ENCODE peak calls at places on chromosome 11, in five cellular contexts. A is activated CD4-positive, alpha-beta T cell treated with anti-CD3 and anti-CD28 coated beads, Interleukin-2, amount 50 U/mL, for 1 hour; W is NT2/D1; G is stimulated activated CD4-positive, alpha-beta T cell treated with anti-CD3 and anti-CD28 coated beads, Interleukin-12 subunit alpha, Interleukin-12 subunit beta, amount 100 ng/mL, for 24 hours; Y is activated naive CD4-positive, alpha-beta T cell treated with anti-CD3 and anti-CD28 coated beads for 36 hours. J is an unnamed sample.

GRCh38 chr11:102279641-102280170 is 37.6 kb upstream of the BIRC3 start:
- DNase-seq in Y (peak), G (no peak), W (no peak), A (no peak), J (no peak)

GRCh38 chr11:6693342-6694228 is 10.4 kb upstream of the MRPL17 start:
- DNase-seq in Y (peak), A (peak), G (peak), W (no peak), J (no peak)

GRCh38 chr11:41498726-41499125 is 39.3 kb upstream of the LRRC4C start:
- DNase-seq in A (no peak), G (no peak), W (peak), Y (no peak), J (no peak)

GRCh38 chr11:113504071-113504470 is 28.9 kb upstream of the DRD2 start:
- DNase-seq in A (no peak), G (no peak), Y (no peak), W (no peak), J (no peak)

GRCh38 chr11:2210366-2211112 is 38.9 kb upstream of the TH start:
- DNase-seq in Y (no peak), A (no peak), W (no peak), G (no peak), J (no peak)

GRCh38 chr11:34223021-34223813 is 117.8 kb downstream of the NAT10 start:
- DNase-seq in A (no peak), W (no peak), G (no peak), Y (no peak), J (no peak)

GRCh38 chr11:74689666-74690065 is 41.6 kb downstream of the CHRDL2 start:
- DNase-seq in A (no peak), Y (no peak), G (no peak), W (no peak), J (no peak)

GRCh38 chr11:7278314-7278917 is 26.7 kb downstream of the SYT9 start:
- DNase-seq in W (no peak), A (no peak), Y (no peak), G (no peak), J (no peak)

GRCh38 chr11:6403539-6403938 is 13.3 kb downstream of the SMPD1 start:
- DNase-seq in Y (no peak), G (no peak), A (no peak), W (no peak), J (no peak)